ENCODE peak calls at places on chromosomes 13 and 19, in six cellular contexts. H, Y, A, W, E and V are unnamed samples.

GRCh38 chr13:84896128-84896527 is 903.1 kb downstream of the SLITRK6 start:
- DNase-seq in W (peak; percentile 49), Y (no peak), A (no peak), H (peak; percentile 82), E (no peak), V (peak; percentile 31)

GRCh38 chr13:26228080-26228479 is 6.0 kb upstream of the RNF6 start:
- DNase-seq in H (no peak), E (no peak), Y (no peak), W (no peak), A (no peak), V (no peak)

GRCh38 chr13:65914707-65915106 is 1315.4 kb downstream of the PCDH9 start:
- DNase-seq in E (no peak), W (no peak), H (peak; percentile 76), Y (no peak), A (no peak), V (no peak)

GRCh38 chr19:13875824-13876223 is 1.1 kb upstream of the NANOS3 start:
- DNase-seq in E (no peak), Y (no peak), H (no peak), W (no peak), A (no peak), V (no peak)

GRCh38 chr19:8615813-8616596 is 5.5 kb upstream of the ADAMTS10 start:
- DNase-seq in E (peak; percentile 68), H (peak; percentile 74), W (peak; percentile 37), Y (no peak), A (peak; percentile 59), V (no peak)

GRCh38 chr19:8335343-8336071 is 7.6 kb downstream of the KANK3 start:
- DNase-seq in E (peak; percentile 58), Y (peak; percentile 68), A (no peak), W (no peak), H (no peak), V (no peak)

GRCh38 chr13:111005808-111006494 is 91.1 kb upstream of the ANKRD10 start:
- DNase-seq in E (no peak), Y (no peak), W (no peak), A (peak; percentile 81), H (peak; percentile 67), V (no peak)

GRCh38 chr19:46618670-46619231 is 6.1 kb downstream of the PTGIR start:
- DNase-seq in E (no peak), W (no peak), Y (peak; percentile 68), H (peak; percentile 60), A (no peak), V (no peak)

GRCh38 chr19:10817291-10818038 is 18.5 kb downstream of the TMED1 start:
- DNase-seq in E (no peak), H (peak; percentile 96), Y (no peak), W (no peak), A (peak; percentile 74), V (peak; percentile 96)

GRCh38 chr19:32464279-32464678 is 58.7 kb downstream of the DPY19L3 start:
- DNase-seq in A (no peak), Y (no peak), E (no peak), W (peak; percentile 17), H (peak; percentile 50), V (no peak)

GRCh38 chr19:47187797-47188196 is 43.2 kb downstream of the BBC3 start:
- DNase-seq in W (peak; percentile 36), Y (no peak), E (no peak), A (no peak), H (no peak), V (no peak)

GRCh38 chr19:38228491-38229439 is 4.7 kb upstream of the DPF1 start:
- DNase-seq in W (no peak), H (no peak), E (no peak), Y (no peak), A (no peak), V (no peak)

GRCh38 chr19:4916292-4917082 is 7.2 kb downstream of the UHRF1 start:
- DNase-seq in Y (peak; percentile 36), A (no peak), H (no peak), E (no peak), W (no peak), V (no peak)

GRCh38 chr13:99892189-99892588 is 79.4 kb downstream of the ZIC5 start:
- DNase-seq in Y (no peak), H (no peak), E (no peak), W (no peak), A (no peak), V (no peak)

GRCh38 chr13:65966991-65967451 is 1263.1 kb downstream of the PCDH9 start:
- DNase-seq in H (peak; percentile 76), E (no peak), A (no peak), W (no peak), Y (no peak), V (peak; percentile 36)

GRCh38 chr19:45477713-45478453 is 10.1 kb downstream of the FOSB start:
- DNase-seq in Y (no peak), E (no peak), W (no peak), A (no peak), H (no peak), V (no peak)

GRCh38 chr13:110716235-110716505 is 2.7 kb downstream of the ING1 start:
- DNase-seq in A (peak; percentile 62), Y (peak; percentile 38), H (peak; percentile 26), E (peak; percentile 68), W (peak; percentile 73), V (no peak)

GRCh38 chr19:4337906-4338440 is 654 bp downstream of the STAP2 start:
- DNase-seq in W (peak; percentile 84), H (peak; percentile 27), Y (no peak), A (no peak), E (peak; percentile 80), V (no peak)

GRCh38 chr13:73364706-73365105 is 305.9 kb downstream of the KLF5 start:
- DNase-seq in A (no peak), W (peak; percentile 51), Y (no peak), H (no peak), E (no peak), V (no peak)

GRCh38 chr13:52665325-52665724 is 12.7 kb downstream of the SUGT1 start:
- DNase-seq in A (no peak), E (no peak), H (peak; percentile 55), Y (peak; percentile 14), W (peak; percentile 9), V (peak; percentile 7)

GRCh38 chr19:45645631-45646344 is 6.6 kb upstream of the EML2 start:
- DNase-seq in W (peak; percentile 53), A (peak; percentile 85), H (peak; percentile 98), Y (peak; percentile 88), E (peak; percentile 73), V (peak; percentile 77)

GRCh38 chr19:12478234-12478941 is 6.2 kb downstream of the ZNF709 start:
- DNase-seq in A (no peak), Y (no peak), W (no peak), H (no peak), E (no peak), V (no peak)

DNA sequence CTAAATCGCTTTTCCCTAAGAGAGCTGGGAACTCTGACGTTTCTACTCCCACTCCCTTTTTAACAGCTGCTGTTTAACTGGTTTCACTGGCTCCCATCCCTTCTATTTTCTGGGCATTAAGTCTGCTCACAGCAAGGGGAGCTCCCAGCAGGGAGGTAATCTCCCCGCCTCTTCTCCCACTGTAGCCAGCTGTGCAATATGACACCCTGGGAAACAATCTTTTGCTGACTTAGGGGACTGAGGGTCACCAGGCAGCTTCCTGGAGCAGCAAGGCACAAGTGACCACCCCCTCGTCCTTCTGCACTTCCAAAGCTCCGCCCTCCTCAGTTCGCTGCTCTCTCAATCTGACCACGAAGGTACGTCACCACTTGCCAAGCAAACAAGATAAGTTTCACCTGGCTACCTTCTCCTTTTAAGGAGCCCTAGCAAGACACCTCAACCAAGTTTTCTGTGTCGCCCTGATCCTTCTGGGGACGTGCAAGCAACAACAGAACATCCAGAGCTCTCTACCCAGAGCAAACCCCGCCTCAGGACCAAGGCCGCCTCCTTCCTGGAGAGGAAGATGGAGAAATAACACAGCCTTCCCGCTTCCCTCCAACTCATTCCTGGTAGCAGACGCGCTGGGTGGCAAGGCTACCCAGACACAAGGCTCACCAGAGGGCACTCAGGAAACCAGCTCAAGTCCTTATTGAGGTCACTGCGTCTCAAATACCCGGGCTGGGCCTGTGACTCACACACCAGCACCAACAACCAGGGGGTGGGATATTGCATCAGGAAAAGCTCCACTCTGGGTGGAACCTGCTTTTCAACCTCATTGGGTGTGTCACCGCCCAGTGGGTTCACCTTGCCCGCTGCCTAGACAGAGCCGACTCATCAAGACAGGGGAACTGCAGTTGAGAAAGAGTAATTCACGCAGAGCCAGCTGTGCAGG is 92.4 kb downstream of the STK24 start:
- DNase-seq in Y (peak; percentile 47), E (peak; percentile 84), W (peak; percentile 97), A (peak; percentile 80), H (peak; percentile 95), V (no peak)
- H3K4me3 ChIP-seq in Y (no peak overlapping the region), E (no peak overlapping the region), W (no peak overlapping the region), A (no peak overlapping the region), H (peak overlapping the region; percentile 34), V (no peak overlapping the region)

DNA sequence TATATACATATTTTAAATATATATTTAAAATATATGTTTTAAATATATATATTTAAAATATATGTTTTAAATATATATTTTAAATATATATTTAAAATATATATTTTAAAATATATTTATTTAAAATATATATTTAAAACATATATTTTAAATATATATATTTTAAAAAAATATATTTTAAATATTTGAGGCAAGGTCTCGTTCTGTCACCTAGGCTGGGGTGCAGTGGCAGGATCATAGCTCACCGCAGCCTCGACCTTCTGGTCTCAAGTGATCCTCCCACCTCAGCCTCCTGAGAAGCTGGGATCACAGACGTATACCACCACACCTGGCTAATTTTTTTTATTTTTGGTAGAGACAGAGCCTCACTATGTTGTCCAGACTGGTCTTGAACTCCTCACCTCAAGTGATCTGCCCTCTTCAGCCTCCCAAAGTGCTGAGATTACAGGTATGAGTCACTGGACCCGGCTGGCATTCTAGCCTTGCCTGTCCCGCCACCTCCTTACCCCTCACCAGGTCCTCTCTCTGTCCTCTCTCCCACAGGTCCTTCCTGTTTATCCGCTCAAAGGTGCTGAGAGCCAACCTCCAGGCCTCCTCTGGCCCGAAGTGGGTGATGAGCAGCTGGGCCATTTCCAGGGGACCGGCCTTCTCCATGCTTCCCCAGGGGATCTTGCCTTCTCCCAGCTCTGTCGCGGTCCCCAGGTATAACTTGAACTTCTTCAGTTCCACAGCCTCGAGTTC is 564 bp downstream of the NLRP12 start:
- DNase-seq in E (no peak), H (no peak), W (no peak), A (no peak), Y (no peak), V (no peak)
- H3K4me3 ChIP-seq in E (no peak overlapping the region), H (no peak overlapping the region), W (no peak overlapping the region), A (peak overlapping the region; percentile 7), Y (no peak overlapping the region), V (no peak overlapping the region)

GRCh38 chr19:54160948-54161347 is 1.4 kb upstream of the LENG1 start:
- DNase-seq in E (no peak), W (no peak), Y (no peak), H (no peak), A (no peak), V (no peak)
- H3K4me3 ChIP-seq in E (peak overlapping the region; percentile 47), W (no peak overlapping the region), Y (peak overlapping the region; percentile 78), H (no peak overlapping the region), A (peak overlapping the region; percentile 64), V (peak overlapping the region; percentile 74)

DNA sequence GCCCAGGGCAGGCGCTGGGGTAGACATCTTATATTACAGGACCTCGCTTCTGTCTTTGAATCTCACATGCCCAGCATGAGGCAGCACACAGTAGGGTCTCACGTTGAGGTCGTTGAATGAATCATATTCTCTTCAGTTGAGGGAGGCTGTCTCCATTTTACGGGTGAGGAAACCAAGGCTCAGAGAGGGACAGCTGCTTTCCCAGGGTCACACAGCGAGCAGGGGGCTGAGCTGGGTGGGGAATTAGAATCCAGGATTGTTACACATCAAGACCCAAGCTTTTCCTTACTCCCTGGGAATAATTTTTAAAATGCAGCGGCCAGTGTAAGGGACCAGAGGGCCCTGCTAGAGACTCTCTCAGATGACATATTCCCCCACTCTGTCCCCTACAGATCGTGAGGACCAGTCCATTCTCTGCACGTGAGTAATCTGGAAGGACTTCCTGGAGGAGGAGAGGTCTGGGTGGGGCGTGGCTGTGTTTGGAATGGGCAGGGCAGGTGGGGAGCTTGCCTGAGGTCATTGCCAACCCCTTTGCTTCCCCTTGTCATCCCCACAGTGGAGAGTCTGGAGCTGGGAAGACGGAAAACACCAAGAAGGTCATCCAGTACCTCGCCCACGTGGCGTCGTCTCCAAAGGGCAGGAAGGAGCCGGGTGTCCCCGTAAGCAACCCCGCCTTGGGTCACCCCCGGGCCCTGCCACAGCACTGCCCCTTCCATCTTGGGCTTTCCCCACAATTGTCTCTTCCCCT is 19.4 kb downstream of the MYH14 start:
- DNase-seq in E (no peak), W (no peak), Y (no peak), A (no peak), H (no peak), V (no peak)
- H3K4me3 ChIP-seq in E (no peak overlapping the region), W (no peak overlapping the region), Y (no peak overlapping the region), A (no peak overlapping the region), H (no peak overlapping the region), V (no peak overlapping the region)